ENCODE peak calls at places on chromosomes 2 and 18, in ten cellular contexts. L is pancreas; O is naive thymus-derived CD4-positive, alpha-beta T cell; V is adrenal gland; J is endothelial cell of umbilical vein; P is CD8-positive, alpha-beta T cell; U is fibroblast of lung; I is tibial nerve; H is K562; Z is mesendoderm. E is an unnamed sample. For H3K4me1 and H3K27me3, the result is how much of the 10 kb centered on the place peaks cover.

GRCh38 chr18:76450452-76450851 is 44.6 kb downstream of the ZNF516 start:
- DNase-seq in L (no peak), O (no peak), V (peak), J (no peak), P (no peak), U (peak), I (no peak), H (no peak), Z (no peak), E (no peak)

GRCh38 chr18:57054891-57055290 is 92.0 kb upstream of the BOD1L2 start:
- DNase-seq in L (no peak), O (no peak), V (no peak), J (no peak), P (no peak), U (no peak), I (no peak), H (no peak), Z (no peak), E (no peak)

GRCh38 chr2:71933467-71934319 is 214.0 kb downstream of the CYP26B1 start:
- DNase-seq in L (no peak), O (no peak), V (no peak), J (no peak), P (no peak), U (peak), I (no peak), H (peak), Z (peak), E (no peak)

GRCh38 chr2:199329466-199329865 is 128.3 kb downstream of the SATB2 start:
- DNase-seq in L (no peak), O (no peak), V (no peak), J (no peak), P (no peak), U (peak), I (no peak), H (no peak), Z (no peak), E (no peak)

GRCh38 chr2:35585972-35586371 is 769.6 kb upstream of the CRIM1 start:
- DNase-seq in L (no peak), O (no peak), V (no peak), J (no peak), P (no peak), U (no peak), I (no peak), H (no peak), Z (peak), E (no peak)

GRCh38 chr2:29841386-29842004 is 79.9 kb downstream of the ALK start:
- DNase-seq in L (no peak), O (peak), V (peak), J (peak), P (no peak), U (peak), I (no peak), H (peak), Z (peak), E (no peak)

GRCh38 chr2:178863856-178864620 is 56.8 kb upstream of the TTN start:
- DNase-seq in L (peak), O (no peak), V (peak), J (peak), P (no peak), U (peak), I (no peak), H (no peak), Z (no peak), E (no peak)

GRCh38 chr2:72037322-72037721 is 110.3 kb downstream of the CYP26B1 start:
- DNase-seq in L (no peak), O (no peak), V (no peak), J (no peak), P (no peak), U (peak), I (no peak), H (no peak), Z (peak), E (no peak)

GRCh38 chr2:127700527-127701192 is 637 bp upstream of the SFT2D3 start:
- DNase-seq in L (peak), O (no peak), V (peak), J (no peak), P (no peak), U (no peak), I (no peak), H (peak), Z (peak), E (peak)

GRCh38 chr2:19187323-19188020 is 171.0 kb downstream of the OSR1 start:
- DNase-seq in L (no peak), O (no peak), V (no peak), J (no peak), P (no peak), U (peak), I (no peak), H (no peak), Z (no peak), E (no peak)

GRCh38 chr2:98909381-98910211 is 26.4 kb downstream of the CRACDL start:
- DNase-seq in L (peak), O (no peak), V (no peak), J (peak), P (no peak), U (peak), I (no peak), H (no peak), Z (peak), E (no peak)

GRCh38 chr2:12047761-12048160 is 301.3 kb downstream of the LPIN1 start:
- DNase-seq in L (no peak), O (no peak), V (no peak), J (no peak), P (no peak), U (no peak), I (no peak), H (no peak), Z (no peak), E (no peak)
- H3K4me1 ChIP-seq in L (under half), O (under half), V (under half), J (under half), P (under half), U (under half), I (under half), H (under half), Z (under half), E (half or more)

GRCh38 chr2:197888322-197888721 is 83.9 kb downstream of the PLCL1 start:
- DNase-seq in L (no peak), O (no peak), V (no peak), J (no peak), P (no peak), U (no peak), I (no peak), H (no peak), Z (no peak), E (no peak)

GRCh38 chr2:197885587-197885986 is 81.2 kb downstream of the PLCL1 start:
- DNase-seq in L (no peak), O (no peak), V (no peak), J (no peak), P (no peak), U (no peak), I (no peak), H (no peak), Z (no peak), E (no peak)

GRCh38 chr2:197879844-197880408 is 75.5 kb downstream of the PLCL1 start:
- DNase-seq in L (no peak), O (no peak), V (no peak), J (no peak), P (no peak), U (no peak), I (no peak), H (no peak), Z (no peak), E (no peak)

GRCh38 chr2:197883354-197884032 is 79.1 kb downstream of the PLCL1 start:
- DNase-seq in L (no peak), O (no peak), V (no peak), J (no peak), P (no peak), U (peak), I (no peak), H (no peak), Z (no peak), E (no peak)

GRCh38 chr2:197884252-197884651 is 79.9 kb downstream of the PLCL1 start:
- DNase-seq in L (no peak), O (no peak), V (no peak), J (no peak), P (no peak), U (no peak), I (no peak), H (no peak), Z (no peak), E (no peak)
- H3K4me3 ChIP-seq in L (no peak), O (no peak), V (no peak), J (no peak), P (no peak), U (no peak), I (no peak), H (no peak), Z (no peak), E (no peak)

GRCh38 chr18:59264651-59265245 is 8.5 kb downstream of the RAX start:
- DNase-seq in L (no peak), O (no peak), V (no peak), J (no peak), P (no peak), U (no peak), I (no peak), H (no peak), Z (peak), E (no peak)

GRCh38 chr18:59266019-59266369 is 7.3 kb downstream of the RAX start:
- DNase-seq in L (no peak), O (no peak), V (no peak), J (no peak), P (no peak), U (no peak), I (no peak), H (no peak), Z (no peak), E (no peak)

GRCh38 chr18:59265246-59266018 is 7.8 kb downstream of the RAX start:
- DNase-seq in L (no peak), O (no peak), V (no peak), J (no peak), P (no peak), U (no peak), I (no peak), H (peak), Z (peak), E (no peak)

GRCh38 chr18:59264136-59264571 is 9.1 kb downstream of the RAX start:
- DNase-seq in L (no peak), O (no peak), V (no peak), J (no peak), P (no peak), U (no peak), I (no peak), H (no peak), Z (peak), E (no peak)

GRCh38 chr18:59263566-59264135 is 9.6 kb downstream of the RAX start:
- DNase-seq in L (no peak), O (no peak), V (no peak), J (no peak), P (no peak), U (no peak), I (no peak), H (no peak), Z (no peak), E (no peak)
- H3K27me3 ChIP-seq in L (under half), O (under half), V (half or more), J (half or more), P (under half), U (half or more), I (under half), H (under half), Z (half or more), E (under half)

DNA sequence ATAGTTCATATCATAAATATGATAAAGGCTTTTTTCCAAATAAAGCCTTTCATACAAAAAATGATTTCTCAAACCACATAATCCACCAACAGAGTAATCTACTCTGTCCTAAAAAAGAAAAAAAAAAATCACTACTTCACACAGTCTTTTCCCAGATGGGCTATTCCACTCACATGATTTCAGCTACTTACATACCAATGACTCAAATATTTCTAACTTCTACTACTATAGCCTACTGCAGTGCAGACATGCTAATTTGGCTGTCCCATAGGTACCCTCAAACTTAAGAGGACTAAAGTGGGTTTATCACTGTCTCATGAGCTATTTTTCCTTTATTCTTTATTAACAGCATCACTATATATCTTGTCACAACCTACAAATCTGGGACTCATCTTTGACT is 57.4 kb downstream of the SLC66A3 start:
- DNase-seq in L (no peak), O (no peak), V (no peak), J (no peak), P (no peak), U (peak), I (no peak), H (no peak), Z (no peak), E (no peak)
- H3K4me1 ChIP-seq in L (under half), O (under half), V (under half), J (under half), P (under half), U (under half), I (under half), H (under half), Z (under half), E (under half)

GRCh38 chr18:28177828-28178635 is 1.1 kb upstream of the CDH2 start:
- DNase-seq in L (peak), O (no peak), V (peak), J (peak), P (no peak), U (peak), I (no peak), H (no peak), Z (peak), E (no peak)

GRCh38 chr18:28175930-28176673 is 828 bp downstream of the CDH2 start:
- DNase-seq in L (no peak), O (no peak), V (peak), J (peak), P (no peak), U (peak), I (no peak), H (no peak), Z (peak), E (no peak)

GRCh38 chr18:28175047-28175929 is 1.6 kb downstream of the CDH2 start:
- DNase-seq in L (no peak), O (no peak), V (peak), J (peak), P (no peak), U (peak), I (no peak), H (no peak), Z (peak), E (no peak)

GRCh38 chr18:28176933-28177827 is at the start of gene CDH2:
- DNase-seq in L (peak), O (no peak), V (peak), J (peak), P (no peak), U (peak), I (no peak), H (no peak), Z (peak), E (no peak)

DNA sequence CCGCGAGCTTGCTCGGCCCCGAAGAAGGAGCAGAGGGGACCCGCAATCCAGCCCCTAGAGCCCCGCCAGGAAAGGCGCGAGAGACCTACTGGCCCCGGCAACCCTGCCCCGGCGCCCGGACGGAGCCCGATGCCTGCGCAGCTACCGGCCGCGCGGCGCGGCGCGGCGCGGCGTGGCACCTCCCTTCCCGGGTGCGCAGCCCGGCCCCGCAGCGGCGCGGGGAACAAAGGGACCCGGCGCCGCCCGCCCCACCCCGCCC is 327 bp downstream of the CDH2 start:
- DNase-seq in L (no peak), O (no peak), V (no peak), J (no peak), P (no peak), U (no peak), I (no peak), H (no peak), Z (no peak), E (no peak)
- H3K4me3 ChIP-seq in L (peak), O (no peak), V (peak), J (peak), P (no peak), U (peak), I (peak), H (no peak), Z (peak), E (no peak)

GRCh38 chr2:221569342-221570278 is 2.5 kb downstream of the EPHA4 start:
- DNase-seq in L (no peak), O (no peak), V (no peak), J (no peak), P (no peak), U (no peak), I (no peak), H (no peak), Z (peak), E (no peak)

GRCh38 chr2:221572180-221572820 is at the start of gene EPHA4:
- DNase-seq in L (peak), O (peak), V (peak), J (peak), P (peak), U (peak), I (peak), H (peak), Z (peak), E (peak)

GRCh38 chr2:221570321-221571107 is 1.6 kb downstream of the EPHA4 start:
- DNase-seq in L (no peak), O (peak), V (peak), J (peak), P (peak), U (peak), I (no peak), H (no peak), Z (peak), E (peak)

GRCh38 chr2:221571391-221572179 is 519 bp downstream of the EPHA4 start:
- DNase-seq in L (peak), O (no peak), V (peak), J (peak), P (no peak), U (peak), I (no peak), H (no peak), Z (peak), E (peak)

DNA sequence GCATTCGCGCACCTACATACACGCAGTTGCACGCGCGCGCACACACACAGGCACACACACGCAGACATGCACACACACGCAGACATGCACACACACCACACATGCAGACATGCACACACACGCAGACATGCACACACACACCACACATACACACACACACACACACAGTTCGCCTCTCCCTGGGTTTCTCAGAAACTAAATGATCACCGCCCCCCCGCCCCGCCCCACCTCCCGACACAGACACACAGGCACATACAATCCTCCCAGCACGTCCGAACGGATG is 1.1 kb downstream of the EPHA4 start:
- DNase-seq in L (no peak), O (peak), V (no peak), J (peak), P (peak), U (peak), I (no peak), H (no peak), Z (no peak), E (peak)
- H3K27me3 ChIP-seq in L (under half), O (under half), V (under half), J (under half), P (under half), U (under half), I (under half), H (under half), Z (under half), E (under half)

DNA sequence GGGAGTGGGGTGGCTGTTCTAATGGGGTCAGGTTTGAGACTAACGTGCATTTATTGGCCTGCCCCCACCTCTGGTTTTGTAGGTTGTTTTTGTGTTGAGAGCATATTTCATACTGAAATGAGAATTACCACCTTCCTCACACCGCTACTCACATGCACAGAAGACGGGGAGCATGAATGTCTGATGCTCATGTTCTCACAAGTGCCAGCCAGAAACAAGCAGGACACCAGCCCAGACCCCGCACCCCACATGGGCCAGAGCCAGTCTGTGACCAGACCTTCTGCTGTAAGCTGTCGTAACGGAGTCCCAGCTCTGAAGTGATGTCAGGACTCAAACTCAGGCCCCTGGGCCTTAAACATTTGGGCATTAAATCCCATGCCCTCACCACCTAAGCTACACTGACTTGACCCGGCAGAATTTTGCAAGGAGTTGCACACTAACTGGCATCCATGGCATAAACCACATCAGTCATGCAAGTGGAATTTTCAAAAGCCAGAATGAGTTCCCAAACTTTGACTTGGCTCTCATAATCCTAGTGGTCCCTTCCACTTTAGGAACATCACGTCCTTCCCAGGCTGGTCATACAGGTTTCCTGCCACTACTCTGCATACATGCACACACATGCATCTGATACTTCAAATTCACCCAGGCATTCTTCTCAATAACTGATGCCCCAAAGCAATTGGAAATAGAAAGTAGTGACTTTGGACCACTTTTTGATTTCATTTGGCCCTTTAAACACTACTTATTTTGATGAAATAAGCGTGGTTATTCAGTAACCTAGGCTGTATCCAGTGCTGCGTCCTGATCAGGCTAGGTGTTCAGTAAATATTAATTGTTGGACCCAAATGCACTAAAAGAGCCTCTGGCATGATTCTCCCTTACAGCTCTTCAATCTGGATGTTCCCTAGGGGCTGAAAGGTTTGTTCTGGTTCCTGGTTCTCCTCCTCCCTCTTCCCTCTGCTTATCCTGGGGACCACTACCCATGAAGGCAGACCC is 223.1 kb upstream of the ID2 start:
- DNase-seq in L (no peak), O (no peak), V (no peak), J (no peak), P (no peak), U (no peak), I (no peak), H (no peak), Z (no peak), E (no peak)
- H3K4me1 ChIP-seq in L (under half), O (under half), V (under half), J (under half), P (under half), U (under half), I (under half), H (under half), Z (under half), E (under half)

GRCh38 chr2:23005469-23005868 is 379.5 kb upstream of the KLHL29 start:
- DNase-seq in L (no peak), O (no peak), V (no peak), J (no peak), P (no peak), U (no peak), I (no peak), H (no peak), Z (no peak), E (no peak)
- H3K4me3 ChIP-seq in L (no peak), O (no peak), V (no peak), J (no peak), P (no peak), U (no peak), I (no peak), H (no peak), Z (no peak), E (no peak)